ENCODE peak calls at places on chromosomes 1 and 21, in seven cellular contexts. One of them, this sample, is unnamed.

GRCh38 chr1:210709694-210710093 is 381.0 kb downstream of the HHAT start:
- DNase-seq in activated CD4-positive, alpha-beta T cell treated with anti-CD3 and anti-CD28 coated beads for 4 hours: no peak
- DNase-seq in amniotic stem cell: no peak
- DNase-seq in NCI-H226: no peak
- DNase-seq in psoas muscle: no peak
- DNase-seq in pancreas: no peak
- DNase-seq in LoVo: no peak
- DNase-seq in this sample: no peak

GRCh38 chr1:38018864-38019343 is 6.4 kb downstream of the UTP11 start:
- DNase-seq in activated CD4-positive, alpha-beta T cell treated with anti-CD3 and anti-CD28 coated beads for 4 hours: no peak
- DNase-seq in amniotic stem cell: no peak
- DNase-seq in NCI-H226: no peak
- DNase-seq in psoas muscle: no peak
- DNase-seq in pancreas: no peak
- DNase-seq in LoVo: no peak
- DNase-seq in this sample: no peak

GRCh38 chr1:180301135-180301737 is 71.2 kb downstream of the LHX4 start:
- DNase-seq in activated CD4-positive, alpha-beta T cell treated with anti-CD3 and anti-CD28 coated beads for 4 hours: no peak
- DNase-seq in amniotic stem cell: no peak
- DNase-seq in NCI-H226: no peak
- DNase-seq in psoas muscle: no peak
- DNase-seq in pancreas: no peak
- DNase-seq in LoVo: no peak
- DNase-seq in this sample: no peak

GRCh38 chr1:110068646-110069301 is 1.7 kb downstream of the ALX3 start:
- DNase-seq in activated CD4-positive, alpha-beta T cell treated with anti-CD3 and anti-CD28 coated beads for 4 hours: no peak
- DNase-seq in amniotic stem cell: no peak
- DNase-seq in NCI-H226: no peak
- DNase-seq in psoas muscle: peak; percentile 41
- DNase-seq in pancreas: no peak
- DNase-seq in LoVo: no peak
- DNase-seq in this sample: no peak

GRCh38 chr21:45543371-45543709 is 1.1 kb upstream of the SLC19A1 start:
- DNase-seq in activated CD4-positive, alpha-beta T cell treated with anti-CD3 and anti-CD28 coated beads for 4 hours: no peak
- DNase-seq in amniotic stem cell: no peak
- DNase-seq in NCI-H226: no peak
- DNase-seq in psoas muscle: no peak
- DNase-seq in pancreas: peak; percentile 58
- DNase-seq in LoVo: no peak
- DNase-seq in this sample: no peak

GRCh38 chr21:44800971-44801467 is 601 bp downstream of the UBE2G2 start:
- DNase-seq in activated CD4-positive, alpha-beta T cell treated with anti-CD3 and anti-CD28 coated beads for 4 hours: peak; percentile 30
- DNase-seq in amniotic stem cell: no peak
- DNase-seq in NCI-H226: no peak
- DNase-seq in psoas muscle: no peak
- DNase-seq in pancreas: no peak
- DNase-seq in LoVo: peak; percentile 50
- DNase-seq in this sample: no peak

GRCh38 chr1:85316324-85316723 is 39.9 kb upstream of the BCL10 start:
- DNase-seq in activated CD4-positive, alpha-beta T cell treated with anti-CD3 and anti-CD28 coated beads for 4 hours: no peak
- DNase-seq in amniotic stem cell: no peak
- DNase-seq in NCI-H226: no peak
- DNase-seq in psoas muscle: no peak
- DNase-seq in pancreas: no peak
- DNase-seq in LoVo: no peak
- DNase-seq in this sample: no peak

GRCh38 chr1:27993241-27993640 is 33.5 kb downstream of the XKR8 start:
- DNase-seq in activated CD4-positive, alpha-beta T cell treated with anti-CD3 and anti-CD28 coated beads for 4 hours: peak; percentile 19
- DNase-seq in amniotic stem cell: no peak
- DNase-seq in NCI-H226: no peak
- DNase-seq in psoas muscle: no peak
- DNase-seq in pancreas: no peak
- DNase-seq in LoVo: no peak
- DNase-seq in this sample: no peak

GRCh38 chr21:41075668-41076463 is 92.1 kb upstream of the BACE2 start:
- DNase-seq in activated CD4-positive, alpha-beta T cell treated with anti-CD3 and anti-CD28 coated beads for 4 hours: no peak
- DNase-seq in amniotic stem cell: no peak
- DNase-seq in NCI-H226: no peak
- DNase-seq in psoas muscle: no peak
- DNase-seq in pancreas: no peak
- DNase-seq in LoVo: no peak
- DNase-seq in this sample: no peak

GRCh38 chr1:230710543-230710904 is 3.4 kb downstream of the AGT start:
- DNase-seq in activated CD4-positive, alpha-beta T cell treated with anti-CD3 and anti-CD28 coated beads for 4 hours: no peak
- DNase-seq in amniotic stem cell: no peak
- DNase-seq in NCI-H226: no peak
- DNase-seq in psoas muscle: peak; percentile 25
- DNase-seq in pancreas: no peak
- DNase-seq in LoVo: no peak
- DNase-seq in this sample: no peak